ENCODE peak calls at places on chromosomes 3 and 15, in six cellular contexts. One of them, this sample, is unnamed.

GRCh38 chr3:148716657-148717056 is 19.0 kb downstream of the AGTR1 start:
- DNase-seq in endothelial cell: no peak
- DNase-seq in HFF-Myc: no peak
- DNase-seq in GM18507: no peak
- DNase-seq in CD4-positive, alpha-beta T cell: no peak
- DNase-seq in fibroblast of lung: no peak
- DNase-seq in this sample: no peak

GRCh38 chr3:39804951-39805350 is 4.5 kb upstream of the MYRIP start:
- DNase-seq in endothelial cell: no peak
- DNase-seq in HFF-Myc: no peak
- DNase-seq in GM18507: no peak
- DNase-seq in CD4-positive, alpha-beta T cell: no peak
- DNase-seq in fibroblast of lung: no peak
- DNase-seq in this sample: no peak

GRCh38 chr3:69048990-69049389 is 3.1 kb downstream of the TMF1 start:
- DNase-seq in endothelial cell: no peak
- DNase-seq in HFF-Myc: no peak
- DNase-seq in GM18507: no peak
- DNase-seq in CD4-positive, alpha-beta T cell: no peak
- DNase-seq in fibroblast of lung: no peak
- DNase-seq in this sample: no peak

GRCh38 chr3:195208183-195208582 is 62.8 kb downstream of the XXYLT1 start:
- DNase-seq in endothelial cell: no peak
- DNase-seq in HFF-Myc: no peak
- DNase-seq in GM18507: no peak
- DNase-seq in CD4-positive, alpha-beta T cell: no peak
- DNase-seq in fibroblast of lung: no peak
- DNase-seq in this sample: no peak

GRCh38 chr3:48503406-48504050 is 446 bp downstream of the SHISA5 start:
- DNase-seq in endothelial cell: peak
- DNase-seq in HFF-Myc: no peak
- DNase-seq in GM18507: no peak
- DNase-seq in CD4-positive, alpha-beta T cell: no peak
- DNase-seq in fibroblast of lung: peak
- DNase-seq in this sample: no peak

GRCh38 chr3:130354430-130354829 is 9.0 kb downstream of the COL6A5 start:
- DNase-seq in endothelial cell: no peak
- DNase-seq in HFF-Myc: no peak
- DNase-seq in GM18507: no peak
- DNase-seq in CD4-positive, alpha-beta T cell: no peak
- DNase-seq in fibroblast of lung: no peak
- DNase-seq in this sample: no peak

GRCh38 chr15:80852676-80853075 is 73.5 kb downstream of the CEMIP start:
- DNase-seq in endothelial cell: no peak
- DNase-seq in HFF-Myc: no peak
- DNase-seq in GM18507: no peak
- DNase-seq in CD4-positive, alpha-beta T cell: no peak
- DNase-seq in fibroblast of lung: no peak
- DNase-seq in this sample: no peak

GRCh38 chr15:100115711-100116090 is 226.1 kb downstream of the ADAMTS17 start:
- DNase-seq in endothelial cell: no peak
- DNase-seq in HFF-Myc: no peak
- DNase-seq in GM18507: no peak
- DNase-seq in CD4-positive, alpha-beta T cell: no peak
- DNase-seq in fibroblast of lung: peak
- DNase-seq in this sample: no peak

GRCh38 chr15:66084704-66085103 is 168.8 kb downstream of the MEGF11 start:
- DNase-seq in endothelial cell: no peak
- DNase-seq in HFF-Myc: no peak
- DNase-seq in GM18507: no peak
- DNase-seq in CD4-positive, alpha-beta T cell: no peak
- DNase-seq in fibroblast of lung: no peak
- DNase-seq in this sample: no peak

GRCh38 chr3:51333021-51333420 is 52.1 kb upstream of the MANF start:
- DNase-seq in endothelial cell: no peak
- DNase-seq in HFF-Myc: no peak
- DNase-seq in GM18507: no peak
- DNase-seq in CD4-positive, alpha-beta T cell: no peak
- DNase-seq in fibroblast of lung: no peak
- DNase-seq in this sample: no peak

GRCh38 chr3:128456776-128457715 is 9.6 kb downstream of the DNAJB8 start:
- DNase-seq in endothelial cell: no peak
- DNase-seq in HFF-Myc: no peak
- DNase-seq in GM18507: no peak
- DNase-seq in CD4-positive, alpha-beta T cell: no peak
- DNase-seq in fibroblast of lung: no peak
- DNase-seq in this sample: no peak

GRCh38 chr3:24271228-24271627 is 223.4 kb downstream of the THRB start:
- DNase-seq in endothelial cell: no peak
- DNase-seq in HFF-Myc: no peak
- DNase-seq in GM18507: no peak
- DNase-seq in CD4-positive, alpha-beta T cell: no peak
- DNase-seq in fibroblast of lung: no peak
- DNase-seq in this sample: no peak

GRCh38 chr15:40815042-40815678 is 7.9 kb upstream of the DNAJC17 start:
- DNase-seq in endothelial cell: no peak
- DNase-seq in HFF-Myc: no peak
- DNase-seq in GM18507: no peak
- DNase-seq in CD4-positive, alpha-beta T cell: no peak
- DNase-seq in fibroblast of lung: peak
- DNase-seq in this sample: no peak

GRCh38 chr15:80754005-80754404 is 25.2 kb upstream of the CEMIP start:
- DNase-seq in endothelial cell: no peak
- DNase-seq in HFF-Myc: no peak
- DNase-seq in GM18507: no peak
- DNase-seq in CD4-positive, alpha-beta T cell: no peak
- DNase-seq in fibroblast of lung: no peak
- DNase-seq in this sample: no peak

GRCh38 chr3:137746808-137747207 is 17.3 kb upstream of the SOX14 start:
- DNase-seq in endothelial cell: no peak
- DNase-seq in HFF-Myc: no peak
- DNase-seq in GM18507: no peak
- DNase-seq in CD4-positive, alpha-beta T cell: no peak
- DNase-seq in fibroblast of lung: no peak
- DNase-seq in this sample: no peak

GRCh38 chr3:19029837-19030835 is 118.2 kb upstream of the KCNH8 start:
- DNase-seq in endothelial cell: no peak
- DNase-seq in HFF-Myc: no peak
- DNase-seq in GM18507: no peak
- DNase-seq in CD4-positive, alpha-beta T cell: no peak
- DNase-seq in fibroblast of lung: no peak
- DNase-seq in this sample: no peak

GRCh38 chr3:139455855-139456254 is 20.5 kb downstream of the RBP2 start:
- DNase-seq in endothelial cell: no peak
- DNase-seq in HFF-Myc: no peak
- DNase-seq in GM18507: no peak
- DNase-seq in CD4-positive, alpha-beta T cell: no peak
- DNase-seq in fibroblast of lung: peak
- DNase-seq in this sample: no peak

GRCh38 chr15:78075490-78076230 is 1.9 kb downstream of the TBC1D2B start:
- DNase-seq in endothelial cell: peak
- DNase-seq in HFF-Myc: no peak
- DNase-seq in GM18507: no peak
- DNase-seq in CD4-positive, alpha-beta T cell: no peak
- DNase-seq in fibroblast of lung: peak
- DNase-seq in this sample: peak

GRCh38 chr3:170869645-170870593 is at the start of gene RPL22L1:
- DNase-seq in endothelial cell: peak
- DNase-seq in HFF-Myc: peak
- DNase-seq in GM18507: peak
- DNase-seq in CD4-positive, alpha-beta T cell: peak
- DNase-seq in fibroblast of lung: peak
- DNase-seq in this sample: peak

GRCh38 chr3:171404376-171404982 is 55.7 kb downstream of the TNIK start:
- DNase-seq in endothelial cell: no peak
- DNase-seq in HFF-Myc: no peak
- DNase-seq in GM18507: no peak
- DNase-seq in CD4-positive, alpha-beta T cell: no peak
- DNase-seq in fibroblast of lung: no peak
- DNase-seq in this sample: no peak